ENCODE peak calls at places on chromosomes 2 and 18, in four cellular contexts. One of them, this sample, is unnamed.

GRCh38 chr2:169208026-169208425 is 138.7 kb downstream of the DHRS9 start:
- DNase-seq in upper lobe of right lung: no peak
- DNase-seq in mammary epithelial cell: no peak
- DNase-seq in K562: no peak
- DNase-seq in this sample: no peak

GRCh38 chr2:223108376-223109100 is 56.5 kb downstream of the KCNE4 start:
- DNase-seq in upper lobe of right lung: no peak
- DNase-seq in K562: no peak
- DNase-seq in mammary epithelial cell: peak; percentile 39
- DNase-seq in this sample: no peak

GRCh38 chr2:157107460-157107859 is 150.0 kb upstream of the GALNT5 start:
- DNase-seq in mammary epithelial cell: no peak
- DNase-seq in upper lobe of right lung: peak; percentile 65
- DNase-seq in K562: no peak
- DNase-seq in this sample: no peak

GRCh38 chr2:67079729-67080128 is 317.4 kb upstream of the ETAA1 start:
- DNase-seq in K562: no peak
- DNase-seq in mammary epithelial cell: no peak
- DNase-seq in upper lobe of right lung: no peak
- DNase-seq in this sample: no peak

GRCh38 chr2:47300081-47300480 is 102.9 kb upstream of the MSH2 start:
- DNase-seq in mammary epithelial cell: no peak
- DNase-seq in upper lobe of right lung: no peak
- DNase-seq in K562: no peak
- DNase-seq in this sample: no peak

GRCh38 chr18:59024829-59025228 is 114.9 kb upstream of the SEC11C start:
- DNase-seq in upper lobe of right lung: no peak
- DNase-seq in K562: no peak
- DNase-seq in mammary epithelial cell: no peak
- DNase-seq in this sample: no peak

GRCh38 chr2:39120521-39120770 is 405 bp downstream of the SOS1 start:
- DNase-seq in mammary epithelial cell: no peak
- DNase-seq in upper lobe of right lung: no peak
- DNase-seq in K562: no peak
- DNase-seq in this sample: no peak

GRCh38 chr2:237193436-237193835 is 107.7 kb downstream of the COPS8 start:
- DNase-seq in K562: no peak
- DNase-seq in mammary epithelial cell: no peak
- DNase-seq in upper lobe of right lung: no peak
- DNase-seq in this sample: no peak

GRCh38 chr2:211259831-211260476 is 703.6 kb downstream of the CPS1 start:
- DNase-seq in K562: no peak
- DNase-seq in upper lobe of right lung: no peak
- DNase-seq in mammary epithelial cell: no peak
- DNase-seq in this sample: no peak

GRCh38 chr18:9417081-9417841 is 58.1 kb upstream of the RALBP1 start:
- DNase-seq in upper lobe of right lung: no peak
- DNase-seq in mammary epithelial cell: peak; percentile 11
- DNase-seq in K562: no peak
- DNase-seq in this sample: no peak

GRCh38 chr2:188078544-188078943 is 213.1 kb upstream of the GULP1 start:
- DNase-seq in upper lobe of right lung: no peak
- DNase-seq in mammary epithelial cell: no peak
- DNase-seq in K562: no peak
- DNase-seq in this sample: no peak

GRCh38 chr18:23126352-23127056 is 8.8 kb upstream of the CABLES1 start:
- DNase-seq in mammary epithelial cell: no peak
- DNase-seq in upper lobe of right lung: peak; percentile 50
- DNase-seq in K562: no peak
- DNase-seq in this sample: no peak

GRCh38 chr2:216652566-216652965 is 19.3 kb downstream of the IGFBP2 start:
- DNase-seq in upper lobe of right lung: no peak
- DNase-seq in mammary epithelial cell: peak; percentile 52
- DNase-seq in K562: no peak
- DNase-seq in this sample: no peak

GRCh38 chr18:3520230-3521085 is 70.5 kb downstream of the TGIF1 start:
- DNase-seq in K562: peak; percentile 15
- DNase-seq in upper lobe of right lung: no peak
- DNase-seq in mammary epithelial cell: no peak
- DNase-seq in this sample: no peak

GRCh38 chr2:166375205-166375735 is 474 bp downstream of the SCN9A start:
- DNase-seq in mammary epithelial cell: no peak
- DNase-seq in K562: no peak
- DNase-seq in upper lobe of right lung: no peak
- DNase-seq in this sample: no peak

GRCh38 chr2:128435576-128436497 is 117.2 kb upstream of the HS6ST1 start:
- DNase-seq in mammary epithelial cell: no peak
- DNase-seq in upper lobe of right lung: peak; percentile 50
- DNase-seq in K562: no peak
- DNase-seq in this sample: no peak

GRCh38 chr18:70293166-70293565 is 4.3 kb downstream of the SOCS6 start:
- DNase-seq in upper lobe of right lung: no peak
- DNase-seq in mammary epithelial cell: no peak
- DNase-seq in K562: peak; percentile 56
- DNase-seq in this sample: no peak

GRCh38 chr18:48866028-48866733 is 84.6 kb downstream of the SMAD7 start:
- DNase-seq in mammary epithelial cell: no peak
- DNase-seq in K562: no peak
- DNase-seq in upper lobe of right lung: no peak
- DNase-seq in this sample: no peak

GRCh38 chr2:10196275-10196892 is 73.8 kb downstream of the RRM2 start:
- DNase-seq in mammary epithelial cell: no peak
- DNase-seq in K562: no peak
- DNase-seq in upper lobe of right lung: no peak
- DNase-seq in this sample: no peak

GRCh38 chr18:22613058-22613690 is 195.5 kb upstream of the CTAGE1 start:
- DNase-seq in K562: no peak
- DNase-seq in mammary epithelial cell: no peak
- DNase-seq in upper lobe of right lung: peak; percentile 84
- DNase-seq in this sample: no peak

GRCh38 chr18:48135436-48135966 is 205.0 kb upstream of the SMAD2 start:
- DNase-seq in K562: no peak
- DNase-seq in mammary epithelial cell: no peak
- DNase-seq in upper lobe of right lung: no peak
- DNase-seq in this sample: no peak

GRCh38 chr18:50558948-50559749 is 738 bp upstream of the MAPK4 start:
- DNase-seq in K562: no peak
- DNase-seq in upper lobe of right lung: peak; percentile 58
- DNase-seq in mammary epithelial cell: no peak
- DNase-seq in this sample: no peak

GRCh38 chr18:79785831-79786230 is 11.9 kb upstream of the KCNG2 start:
- DNase-seq in mammary epithelial cell: no peak
- DNase-seq in K562: no peak
- DNase-seq in upper lobe of right lung: peak; percentile 10
- DNase-seq in this sample: no peak

GRCh38 chr2:189096769-189097447 is 82.7 kb downstream of the COL5A2 start:
- DNase-seq in upper lobe of right lung: no peak
- DNase-seq in K562: no peak
- DNase-seq in mammary epithelial cell: peak; percentile 60
- DNase-seq in this sample: no peak

GRCh38 chr2:240993446-240994160 is 4.8 kb upstream of the SNED1 start:
- DNase-seq in mammary epithelial cell: no peak
- DNase-seq in upper lobe of right lung: no peak
- DNase-seq in K562: no peak
- DNase-seq in this sample: no peak

GRCh38 chr2:1822341-1822740 is 78.0 kb upstream of the PXDN start:
- DNase-seq in mammary epithelial cell: no peak
- DNase-seq in K562: no peak
- DNase-seq in upper lobe of right lung: no peak
- DNase-seq in this sample: no peak
- H3K27ac ChIP-seq in mammary epithelial cell: no peak overlapping the region
- H3K27ac ChIP-seq in K562: no peak overlapping the region
- H3K27ac ChIP-seq in upper lobe of right lung: no peak overlapping the region
- H3K27ac ChIP-seq in this sample: peak overlapping the region; percentile 94

GRCh38 chr2:148887349-148888002 is 12.4 kb downstream of the KIF5C start:
- DNase-seq in upper lobe of right lung: no peak
- DNase-seq in mammary epithelial cell: no peak
- DNase-seq in K562: no peak
- DNase-seq in this sample: no peak
- H3K27me3 ChIP-seq in upper lobe of right lung: peaks cover 46% of the 10 kb centered on the region
- H3K27me3 ChIP-seq in mammary epithelial cell: peaks cover 24% of the 10 kb centered on the region
- H3K27me3 ChIP-seq in K562: peaks cover 20% of the 10 kb centered on the region
- H3K27me3 ChIP-seq in this sample: peaks cover 3% of the 10 kb centered on the region

GRCh38 chr18:5296706-5297320 is 1.3 kb upstream of the ZBTB14 start:
- DNase-seq in K562: peak; percentile 90
- DNase-seq in upper lobe of right lung: peak; percentile 92
- DNase-seq in mammary epithelial cell: peak; percentile 80
- DNase-seq in this sample: peak; percentile 93

GRCh38 chr18:5297582-5297981 is 2.1 kb upstream of the ZBTB14 start:
- DNase-seq in upper lobe of right lung: no peak
- DNase-seq in mammary epithelial cell: no peak
- DNase-seq in K562: no peak
- DNase-seq in this sample: no peak

GRCh38 chr18:5295231-5295920 is at the start of gene ZBTB14:
- DNase-seq in upper lobe of right lung: peak; percentile 88
- DNase-seq in mammary epithelial cell: peak; percentile 35
- DNase-seq in K562: peak; percentile 82
- DNase-seq in this sample: no peak

GRCh38 chr18:5295981-5296705 is 617 bp upstream of the ZBTB14 start:
- DNase-seq in K562: peak; percentile 98
- DNase-seq in upper lobe of right lung: peak; percentile 99
- DNase-seq in mammary epithelial cell: peak; percentile 91
- DNase-seq in this sample: peak; percentile 97

GRCh38 chr18:5298156-5298852 is 2.8 kb upstream of the ZBTB14 start:
- DNase-seq in upper lobe of right lung: no peak
- DNase-seq in K562: peak; percentile 49
- DNase-seq in mammary epithelial cell: no peak
- DNase-seq in this sample: no peak
- H3K27ac ChIP-seq in upper lobe of right lung: no peak overlapping the region
- H3K27ac ChIP-seq in K562: no peak overlapping the region
- H3K27ac ChIP-seq in mammary epithelial cell: no peak overlapping the region
- H3K27ac ChIP-seq in this sample: no peak overlapping the region

DNA sequence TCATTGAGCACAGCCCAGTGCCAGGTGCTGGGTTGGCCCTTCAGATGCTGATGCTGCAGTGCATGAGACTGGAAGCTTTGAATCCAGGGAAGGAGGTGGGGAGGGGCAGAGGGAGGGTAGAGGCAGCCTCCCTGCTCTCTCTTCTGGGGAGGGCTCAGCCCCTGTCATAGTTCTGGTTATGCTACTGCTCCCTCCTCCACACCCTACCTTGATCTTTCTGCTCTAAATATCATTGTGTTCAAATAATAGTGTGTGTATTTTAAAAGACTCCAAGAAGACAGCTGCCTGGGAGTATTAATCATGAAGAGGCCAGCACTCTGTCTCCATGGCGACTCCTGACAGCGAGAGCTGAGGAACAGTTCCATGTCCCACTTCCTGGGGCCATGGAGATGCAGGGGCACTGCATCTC is 3.8 kb upstream of the EGR4 start:
- DNase-seq in upper lobe of right lung: no peak
- DNase-seq in K562: no peak
- DNase-seq in mammary epithelial cell: no peak
- DNase-seq in this sample: no peak
- H3K27me3 ChIP-seq in upper lobe of right lung: peaks cover 82% of the 10 kb centered on the region
- H3K27me3 ChIP-seq in K562: peaks cover 47% of the 10 kb centered on the region
- H3K27me3 ChIP-seq in mammary epithelial cell: peaks cover 15% of the 10 kb centered on the region
- H3K27me3 ChIP-seq in this sample: peaks cover 21% of the 10 kb centered on the region

DNA sequence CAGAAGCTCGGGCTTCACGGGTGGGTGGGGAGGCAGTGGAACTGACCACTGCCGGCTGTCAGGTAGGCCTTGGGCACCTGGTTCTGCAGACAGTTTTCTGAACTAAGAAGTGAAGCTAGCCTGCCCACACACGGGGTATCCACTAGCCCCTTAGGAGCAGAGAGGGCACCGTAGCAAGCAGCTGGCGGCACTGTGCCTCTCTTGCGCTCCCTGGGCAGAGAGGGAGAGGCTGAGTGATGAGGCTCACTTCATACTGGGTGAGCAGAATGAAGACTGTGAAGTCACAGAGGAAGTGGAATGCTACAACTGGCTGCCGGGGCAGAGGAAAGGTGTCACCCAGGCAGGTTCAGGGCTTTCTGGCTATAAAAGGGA is 753 bp downstream of the ITPRIPL1 start:
- DNase-seq in mammary epithelial cell: no peak
- DNase-seq in K562: no peak
- DNase-seq in upper lobe of right lung: no peak
- DNase-seq in this sample: peak; percentile 64
- H3K27ac ChIP-seq in mammary epithelial cell: no peak overlapping the region
- H3K27ac ChIP-seq in K562: no peak overlapping the region
- H3K27ac ChIP-seq in upper lobe of right lung: peak overlapping the region; percentile 47
- H3K27ac ChIP-seq in this sample: no peak overlapping the region

GRCh38 chr18:21218862-21219261 is 23.2 kb upstream of the GREB1L start:
- DNase-seq in upper lobe of right lung: no peak
- DNase-seq in K562: no peak
- DNase-seq in mammary epithelial cell: no peak
- DNase-seq in this sample: no peak

GRCh38 chr18:21210278-21210677 is 31.8 kb upstream of the GREB1L start:
- DNase-seq in mammary epithelial cell: no peak
- DNase-seq in K562: no peak
- DNase-seq in upper lobe of right lung: no peak
- DNase-seq in this sample: no peak

GRCh38 chr18:21215480-21215879 is 26.6 kb upstream of the GREB1L start:
- DNase-seq in K562: no peak
- DNase-seq in mammary epithelial cell: no peak
- DNase-seq in upper lobe of right lung: no peak
- DNase-seq in this sample: no peak
- H3K27me3 ChIP-seq in K562: no peaks in the 10 kb centered on the region
- H3K27me3 ChIP-seq in mammary epithelial cell: no peaks in the 10 kb centered on the region
- H3K27me3 ChIP-seq in upper lobe of right lung: no peaks in the 10 kb centered on the region
- H3K27me3 ChIP-seq in this sample: no peaks in the 10 kb centered on the region

GRCh38 chr18:75132068-75132467 is 76.9 kb downstream of the PTGR3 start:
- DNase-seq in K562: no peak
- DNase-seq in mammary epithelial cell: no peak
- DNase-seq in upper lobe of right lung: no peak
- DNase-seq in this sample: no peak
- H3K27ac ChIP-seq in K562: no peak overlapping the region
- H3K27ac ChIP-seq in mammary epithelial cell: no peak overlapping the region
- H3K27ac ChIP-seq in upper lobe of right lung: no peak overlapping the region
- H3K27ac ChIP-seq in this sample: no peak overlapping the region

GRCh38 chr2:218867900-218868299 is 8.3 kb downstream of the WNT6 start:
- DNase-seq in upper lobe of right lung: no peak
- DNase-seq in mammary epithelial cell: no peak
- DNase-seq in K562: no peak
- DNase-seq in this sample: no peak

GRCh38 chr2:218870984-218871344 is 9.7 kb upstream of the WNT10A start:
- DNase-seq in K562: no peak
- DNase-seq in upper lobe of right lung: no peak
- DNase-seq in mammary epithelial cell: no peak
- DNase-seq in this sample: no peak

GRCh38 chr2:218865999-218866398 is 6.4 kb downstream of the WNT6 start:
- DNase-seq in mammary epithelial cell: no peak
- DNase-seq in upper lobe of right lung: no peak
- DNase-seq in K562: no peak
- DNase-seq in this sample: no peak

GRCh38 chr2:218871345-218872302 is 9.0 kb upstream of the WNT10A start:
- DNase-seq in K562: no peak
- DNase-seq in upper lobe of right lung: no peak
- DNase-seq in mammary epithelial cell: no peak
- DNase-seq in this sample: no peak

DNA sequence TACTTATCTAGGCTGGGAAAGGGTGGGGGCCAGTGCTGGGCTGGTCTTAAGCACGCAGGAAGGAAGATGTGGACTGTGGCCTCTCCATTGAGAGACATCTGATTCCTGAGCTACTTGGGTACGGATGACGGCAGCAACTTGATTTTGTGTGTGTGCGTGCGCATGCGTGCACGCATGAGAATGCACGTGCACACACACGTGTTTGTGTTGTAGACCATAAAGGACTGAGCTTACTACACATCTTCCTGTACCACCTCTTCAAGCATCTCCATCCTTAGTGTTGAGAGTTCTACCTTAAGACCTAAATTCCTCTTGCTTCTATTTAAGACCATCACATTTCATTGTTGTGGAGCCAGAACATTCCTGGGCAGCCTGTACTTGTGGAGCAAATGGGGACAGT is 9.5 kb downstream of the WNT6 start:
- DNase-seq in K562: no peak
- DNase-seq in mammary epithelial cell: no peak
- DNase-seq in upper lobe of right lung: no peak
- DNase-seq in this sample: no peak
- H3K27me3 ChIP-seq in K562: peaks cover 38% of the 10 kb centered on the region
- H3K27me3 ChIP-seq in mammary epithelial cell: no peaks in the 10 kb centered on the region
- H3K27me3 ChIP-seq in upper lobe of right lung: peaks cover 51% of the 10 kb centered on the region
- H3K27me3 ChIP-seq in this sample: peaks cover 7% of the 10 kb centered on the region

This sample was measured in ascending aorta.